ENCODE peak calls at places on chromosomes 6 and 20, in seven cellular contexts. C is EL, A is hypothalamus, G is G401, M is right cardiac atrium, Z is WTC11, R is mucosa of gallbladder. N is an unnamed sample.

GRCh38 chr6:122381494-122382083 is 17.9 kb upstream of the HSF2 start:
- DNase-seq in Z (peak; percentile 53), A (peak; percentile 11), C (peak; percentile 67), R (peak; percentile 63), G (peak; percentile 30), M (no peak), N (no peak)

GRCh38 chr6:25172819-25173218 is 106.4 kb upstream of the CARMIL1 start:
- DNase-seq in C (peak; percentile 99), R (no peak), G (no peak), Z (no peak), A (no peak), M (no peak), N (no peak)

GRCh38 chr20:57619053-57619831 is 984 bp downstream of the ZBP1 start:
- DNase-seq in R (no peak), C (no peak), Z (no peak), A (no peak), G (no peak), M (peak; percentile 75), N (no peak)

GRCh38 chr20:32709528-32710121 is 33.6 kb downstream of the COMMD7 start:
- DNase-seq in G (no peak), R (no peak), C (no peak), Z (no peak), A (no peak), M (no peak), N (no peak)

GRCh38 chr20:20812141-20812540 is 99.7 kb upstream of the RALGAPA2 start:
- DNase-seq in R (no peak), C (no peak), G (no peak), M (no peak), Z (no peak), A (no peak), N (no peak)

GRCh38 chr6:104887350-104887749 is 27.6 kb upstream of the HACE1 start:
- DNase-seq in R (no peak), M (no peak), C (peak; percentile 47), Z (no peak), G (no peak), A (no peak), N (no peak)

GRCh38 chr20:38075161-38075998 is 41.8 kb downstream of the RPRD1B start:
- DNase-seq in R (no peak), Z (no peak), C (no peak), G (no peak), A (no peak), M (no peak), N (no peak)

GRCh38 chr6:30238178-30238795 is 25.1 kb upstream of the TRIM26 start:
- DNase-seq in A (no peak), Z (peak; percentile 27), R (no peak), C (peak; percentile 40), G (peak; percentile 40), M (no peak), N (peak; percentile 29)

GRCh38 chr6:37860226-37860839 is 40.8 kb downstream of the ZFAND3 start:
- DNase-seq in R (peak; percentile 22), A (no peak), M (no peak), C (peak; percentile 65), Z (no peak), G (peak; percentile 63), N (no peak)

GRCh38 chr6:109998159-109998785 is 20.2 kb downstream of the GPR6 start:
- DNase-seq in Z (no peak), R (no peak), A (no peak), C (no peak), G (no peak), M (no peak), N (no peak)

GRCh38 chr6:166610104-166610503 is 16.9 kb downstream of the RPS6KA2 start:
- DNase-seq in A (no peak), M (no peak), R (no peak), Z (no peak), G (no peak), C (no peak), N (no peak)

GRCh38 chr6:12233693-12234551 is 56.2 kb upstream of the EDN1 start:
- DNase-seq in Z (no peak), G (peak; percentile 78), M (no peak), A (peak; percentile 8), C (peak; percentile 86), R (peak; percentile 57), N (peak; percentile 14)

GRCh38 chr6:12170351-12171079 is 119.6 kb upstream of the EDN1 start:
- DNase-seq in C (no peak), Z (no peak), G (no peak), R (no peak), M (no peak), A (no peak), N (no peak)

GRCh38 chr20:40617594-40617993 is 71.4 kb downstream of the MAFB start:
- DNase-seq in M (no peak), G (no peak), R (no peak), A (no peak), Z (no peak), C (no peak), N (no peak)

GRCh38 chr6:63663147-63663877 is 27.7 kb downstream of the PHF3 start:
- DNase-seq in A (no peak), C (peak; percentile 72), Z (no peak), M (no peak), G (no peak), R (no peak), N (no peak)

GRCh38 chr6:138012682-138013081 is 94.5 kb downstream of the PERP start:
- DNase-seq in C (no peak), R (peak; percentile 35), G (no peak), A (no peak), Z (no peak), M (no peak), N (no peak)

GRCh38 chr6:33199687-33200233 is 705 bp downstream of the RXRB start:
- DNase-seq in A (no peak), Z (peak; percentile 86), G (no peak), M (peak; percentile 91), R (peak; percentile 50), C (peak; percentile 75), N (no peak)

GRCh38 chr6:13398081-13398406 is 69.7 kb upstream of the TBC1D7 start:
- DNase-seq in A (no peak), Z (no peak), R (no peak), C (no peak), G (no peak), M (no peak), N (no peak)

GRCh38 chr6:142671791-142672190 is 273.2 kb downstream of the HIVEP2 start:
- DNase-seq in R (no peak), M (no peak), A (no peak), Z (no peak), G (no peak), C (no peak), N (no peak)

GRCh38 chr6:134520181-134521115 is 202.5 kb upstream of the SGK1 start:
- DNase-seq in Z (no peak), G (no peak), C (no peak), A (no peak), M (no peak), R (no peak), N (no peak)

GRCh38 chr6:127147576-127147975 is 29.1 kb downstream of the RSPO3 start:
- DNase-seq in A (no peak), R (no peak), Z (no peak), G (no peak), C (no peak), M (no peak), N (no peak)

GRCh38 chr6:170284866-170285469 is 5.9 kb downstream of the DLL1 start:
- DNase-seq in M (no peak), R (no peak), Z (no peak), A (no peak), G (no peak), C (no peak), N (no peak)

GRCh38 chr6:168608113-168608400 is 167.1 kb downstream of the SMOC2 start:
- DNase-seq in A (no peak), C (no peak), R (no peak), M (no peak), Z (no peak), G (no peak), N (no peak)

GRCh38 chr20:25588491-25588890 is 3.2 kb upstream of the NINL start:
- DNase-seq in G (no peak), C (no peak), M (no peak), Z (no peak), A (no peak), R (no peak), N (no peak)

GRCh38 chr20:58888521-58889333 is 36.2 kb downstream of the GNAS start:
- DNase-seq in A (peak; percentile 50), R (peak; percentile 77), M (peak; percentile 93), G (peak; percentile 81), C (peak; percentile 82), Z (peak; percentile 76), N (peak; percentile 96)